ENCODE peak calls at places on chromosome 6, in five cellular contexts. D is IMR-90, R is H9, I is mesenchymal stem cell, K is H1. G is an unnamed sample.

GRCh38 chr6:6736753-6737654 is 148.5 kb downstream of the LY86 start:
- DNase-seq in D (no peak), R (peak; percentile 88), I (no peak), K (peak; percentile 82), G (no peak)

GRCh38 chr6:30720738-30721197 is 616 bp downstream of the TUBB start:
- DNase-seq in D (peak; percentile 32), R (peak; percentile 59), I (peak; percentile 52), K (peak; percentile 72), G (no peak)

GRCh38 chr6:140915001-140915950 is 1217.4 kb upstream of the GJE1 start:
- DNase-seq in D (no peak), R (no peak), I (no peak), K (no peak), G (no peak)

GRCh38 chr6:83417880-83418663 is 12.8 kb downstream of the ME1 start:
- DNase-seq in D (peak; percentile 79), R (no peak), I (peak; percentile 75), K (no peak), G (peak; percentile 9)

GRCh38 chr6:79180082-79180481 is 54.4 kb downstream of the HMGN3 start:
- DNase-seq in D (no peak), R (no peak), I (no peak), K (no peak), G (no peak)

GRCh38 chr6:52724406-52725121 is 38.7 kb downstream of the GSTA2 start:
- DNase-seq in D (peak; percentile 60), R (peak; percentile 71), I (peak; percentile 69), K (peak; percentile 75), G (peak; percentile 20)

GRCh38 chr6:53691667-53692133 is 26.1 kb upstream of the KLHL31 start:
- DNase-seq in D (no peak), R (no peak), I (no peak), K (no peak), G (no peak)

GRCh38 chr6:166998256-166999144 is 697 bp upstream of the CEP43 start:
- DNase-seq in D (no peak), R (peak; percentile 46), I (no peak), K (peak; percentile 74), G (peak; percentile 21)

GRCh38 chr6:12291083-12291784 is 1.1 kb downstream of the EDN1 start:
- DNase-seq in D (no peak), R (no peak), I (no peak), K (no peak), G (peak; percentile 40)
- H3K18ac ChIP-seq in D (no peak overlapping the region), R (no peak overlapping the region), I (no peak overlapping the region), K (no peak overlapping the region), G (no peak overlapping the region)

DNA sequence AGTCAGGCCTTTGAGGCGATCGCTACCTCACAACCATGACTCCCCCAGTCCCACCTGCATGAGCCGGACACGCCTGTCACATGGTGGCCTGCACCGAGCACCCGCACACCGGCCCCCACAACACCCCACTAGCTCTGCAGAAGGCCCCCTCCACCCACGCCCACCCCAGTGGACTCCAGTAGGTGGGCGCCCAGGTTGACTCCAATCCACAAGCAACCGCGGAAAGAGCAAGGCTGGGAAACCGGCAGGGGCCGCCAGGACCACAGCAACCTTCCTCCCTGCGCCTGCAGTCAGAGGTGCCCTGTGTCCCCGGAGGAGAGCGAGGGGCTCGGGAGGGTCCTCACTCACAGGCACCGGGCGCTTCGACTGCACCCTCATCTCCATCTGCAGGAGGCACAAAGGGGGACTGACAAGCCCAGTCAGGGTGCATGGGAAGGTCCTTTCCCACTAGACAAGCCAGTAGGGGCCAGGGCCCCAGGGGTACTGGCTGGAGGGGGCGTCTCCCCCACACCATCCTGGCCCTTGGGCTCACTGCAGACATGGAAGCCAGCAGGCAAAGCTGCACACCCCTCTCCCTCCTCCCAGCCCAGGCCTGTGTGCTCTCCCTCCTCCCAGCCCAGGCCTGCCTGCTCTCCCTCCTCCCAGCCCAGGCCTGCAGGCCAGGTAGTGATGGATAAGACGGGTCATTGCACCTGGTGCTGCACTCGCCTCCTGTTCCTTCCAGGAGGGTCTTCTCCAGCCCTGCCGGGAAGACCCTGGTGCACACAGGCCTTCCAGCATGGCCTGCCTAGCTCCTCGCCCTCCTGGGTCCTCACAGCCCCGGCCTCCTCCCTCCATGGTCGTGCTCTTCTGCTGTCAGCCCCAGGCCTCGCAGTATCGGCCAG is 137.2 kb downstream of the DLL1 start:
- DNase-seq in D (no peak), R (peak; percentile 63), I (no peak), K (no peak), G (no peak)
- H3K18ac ChIP-seq in D (no peak overlapping the region), R (peak overlapping the region; percentile 40), I (no peak overlapping the region), K (peak overlapping the region; percentile 60), G (peak overlapping the region; percentile 92)

GRCh38 chr6:15443119-15443518 is 197.2 kb downstream of the JARID2 start:
- DNase-seq in D (peak; percentile 94), R (no peak), I (peak; percentile 95), K (no peak), G (no peak)

GRCh38 chr6:15441982-15442381 is 196.1 kb downstream of the JARID2 start:
- DNase-seq in D (no peak), R (no peak), I (no peak), K (no peak), G (no peak)

GRCh38 chr6:15444881-15445280 is 199.0 kb downstream of the JARID2 start:
- DNase-seq in D (no peak), R (no peak), I (peak; percentile 19), K (no peak), G (no peak)

GRCh38 chr6:15442467-15442866 is 196.6 kb downstream of the JARID2 start:
- DNase-seq in D (no peak), R (no peak), I (no peak), K (no peak), G (no peak)

DNA sequence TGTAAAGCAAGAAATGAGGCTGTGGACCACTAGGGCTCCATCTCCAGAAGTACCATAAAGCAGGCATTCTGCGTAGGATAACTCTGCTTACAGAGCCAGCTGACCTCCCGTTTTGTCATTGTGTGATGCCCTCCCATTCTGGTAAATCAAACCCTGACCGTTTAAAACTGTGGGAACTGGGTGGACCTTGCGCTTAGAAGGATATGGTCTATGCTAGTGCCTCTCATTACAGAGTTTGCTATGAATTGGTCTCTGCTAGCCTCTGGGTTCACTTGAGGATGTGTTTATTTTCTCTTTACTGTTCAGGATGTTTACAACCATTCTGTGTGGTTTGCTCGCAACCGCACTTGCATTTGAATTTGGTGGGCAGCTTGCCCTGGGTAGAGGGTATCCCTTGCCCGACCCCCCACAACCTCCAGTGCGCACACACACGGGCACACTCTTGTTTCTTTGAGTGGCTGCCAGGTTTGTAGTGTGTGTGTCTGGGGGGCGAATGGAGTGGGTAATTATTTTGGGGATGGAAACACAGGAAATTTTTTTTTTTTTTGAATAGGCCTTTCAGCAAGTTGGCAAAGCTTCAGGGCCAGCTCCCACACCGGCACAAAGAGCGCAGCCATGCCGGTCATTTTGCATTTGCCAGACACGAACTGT is 198.3 kb downstream of the JARID2 start:
- DNase-seq in D (peak; percentile 89), R (no peak), I (peak; percentile 99), K (no peak), G (no peak)
- H3K18ac ChIP-seq in D (peak overlapping the region; percentile 78), R (no peak overlapping the region), I (no peak overlapping the region), K (no peak overlapping the region), G (no peak overlapping the region)

GRCh38 chr6:27568226-27568889 is 95.5 kb upstream of the ZNF184 start:
- DNase-seq in D (no peak), R (peak; percentile 47), I (no peak), K (no peak), G (no peak)
- H3K18ac ChIP-seq in D (no peak overlapping the region), R (peak overlapping the region; percentile 46), I (no peak overlapping the region), K (no peak overlapping the region), G (no peak overlapping the region)

GRCh38 chr6:3457710-3458605 is 1.1 kb upstream of the SLC22A23 start:
- DNase-seq in D (no peak), R (peak; percentile 55), I (peak; percentile 6), K (no peak), G (no peak)
- H3K18ac ChIP-seq in D (no peak overlapping the region), R (no peak overlapping the region), I (no peak overlapping the region), K (peak overlapping the region; percentile 76), G (peak overlapping the region; percentile 90)